ENCODE peak calls at places on chromosomes 3 and 15, in six cellular contexts. T is stomach, O is adrenal gland, N is GM12878, I is A549, C is suprapubic skin. L is an unnamed sample. For H3K4me1, the result is how much of the 10 kb centered on the place peaks cover.

GRCh38 chr15:40793216-40793989 is 13.5 kb upstream of the ZFYVE19 start:
- DNase-seq in T (peak), C (no peak), O (peak), I (peak), N (no peak), L (no peak)

GRCh38 chr15:70152070-70152480 is 54.4 kb upstream of the TLE3 start:
- DNase-seq in O (peak), I (no peak), T (peak), C (no peak), N (no peak), L (no peak)

GRCh38 chr3:33831053-33831452 is 32.6 kb downstream of the PDCD6IP start:
- DNase-seq in N (no peak), T (no peak), I (no peak), O (no peak), C (no peak), L (no peak)

GRCh38 chr15:63763476-63764123 is 70.1 kb downstream of the HERC1 start:
- DNase-seq in I (no peak), T (no peak), C (no peak), N (peak), O (no peak), L (no peak)

GRCh38 chr3:139329364-139329850 is 14.4 kb upstream of the MRPS22 start:
- DNase-seq in C (peak), I (peak), T (peak), O (peak), N (no peak), L (peak)

GRCh38 chr15:44812029-44812517 is 75.7 kb downstream of the TRIM69 start:
- DNase-seq in N (no peak), C (no peak), O (no peak), I (no peak), T (peak), L (no peak)

GRCh38 chr3:55673764-55674163 is 186.7 kb upstream of the WNT5A start:
- DNase-seq in T (no peak), O (no peak), C (no peak), N (no peak), I (no peak), L (no peak)

GRCh38 chr15:57676578-57676977 is 29.9 kb upstream of the POLR2M start:
- DNase-seq in C (no peak), N (no peak), T (no peak), I (no peak), O (no peak), L (no peak)

GRCh38 chr3:188607810-188608209 is 453.9 kb downstream of the LPP start:
- DNase-seq in C (no peak), O (no peak), N (no peak), T (no peak), I (no peak), L (no peak)

GRCh38 chr15:101531170-101531569 is 41.7 kb upstream of the PCSK6 start:
- DNase-seq in O (no peak), N (no peak), T (no peak), I (no peak), C (no peak), L (no peak)

GRCh38 chr3:126179825-126180476 is 435 bp downstream of the ALDH1L1 start:
- DNase-seq in I (no peak), O (peak), C (no peak), N (no peak), T (no peak), L (peak)

GRCh38 chr15:80489030-80489594 is 84.9 kb downstream of the ARNT2 start:
- DNase-seq in O (peak), I (no peak), C (no peak), N (no peak), T (no peak), L (no peak)

GRCh38 chr3:31968927-31969418 is 12.1 kb downstream of the OSBPL10 start:
- DNase-seq in T (no peak), O (no peak), C (no peak), I (peak), N (no peak), L (no peak)

GRCh38 chr3:57659004-57659672 is 33.7 kb downstream of the DENND6A start:
- DNase-seq in T (no peak), C (no peak), O (no peak), I (no peak), N (no peak), L (no peak)

GRCh38 chr3:184373422-184373821 is 4.6 kb downstream of the THPO start:
- DNase-seq in T (no peak), I (no peak), O (peak), C (peak), N (no peak), L (peak)

GRCh38 chr3:177561769-177562360 is 364.6 kb upstream of the TBL1XR1 start:
- DNase-seq in I (no peak), O (no peak), T (no peak), N (no peak), C (no peak), L (no peak)

GRCh38 chr3:160629491-160629890 is 47.5 kb upstream of the ARL14 start:
- DNase-seq in C (no peak), O (no peak), T (no peak), I (no peak), N (no peak), L (no peak)

GRCh38 chr3:74465652-74466415 is 148.6 kb downstream of the CNTN3 start:
- DNase-seq in O (no peak), I (no peak), N (no peak), C (no peak), T (no peak), L (no peak)

GRCh38 chr15:91268510-91268909 is 168.5 kb downstream of the SV2B start:
- DNase-seq in N (no peak), O (no peak), I (peak), C (no peak), T (no peak), L (no peak)

GRCh38 chr3:48199117-48199516 is 10.9 kb upstream of the CDC25A start:
- DNase-seq in N (no peak), T (no peak), I (no peak), C (no peak), O (no peak), L (no peak)

GRCh38 chr15:92322566-92323355 is 70.9 kb upstream of the ST8SIA2 start:
- DNase-seq in I (no peak), O (no peak), T (no peak), N (no peak), C (no peak), L (no peak)

GRCh38 chr3:45987368-45988099 is 8.1 kb downstream of the FYCO1 start:
- DNase-seq in I (no peak), N (no peak), T (no peak), C (no peak), O (peak), L (peak)

GRCh38 chr3:151538706-151539403 is 78.0 kb upstream of the IGSF10 start:
- DNase-seq in O (no peak), T (no peak), N (no peak), C (no peak), I (no peak), L (peak)

GRCh38 chr3:129003578-129004112 is 2.5 kb downstream of the EFCC1 start:
- DNase-seq in I (peak), C (no peak), N (no peak), O (no peak), T (peak), L (no peak)

GRCh38 chr3:18225709-18226108 is 199.4 kb downstream of the SATB1 start:
- DNase-seq in I (no peak), N (no peak), O (no peak), C (no peak), T (no peak), L (no peak)

GRCh38 chr3:46692566-46692983 is 904 bp downstream of the ALS2CL start:
- DNase-seq in C (peak), N (no peak), T (peak), I (peak), O (peak), L (peak)

GRCh38 chr3:16338999-16339398 is 74.0 kb downstream of the OXNAD1 start:
- DNase-seq in O (peak), N (no peak), T (no peak), C (no peak), I (peak), L (no peak)

GRCh38 chr15:65054333-65055200 is 9.4 kb downstream of the SLC51B start:
- DNase-seq in O (peak), N (no peak), T (peak), I (peak), C (peak), L (peak)

GRCh38 chr3:149658444-149659172 is 783 bp upstream of the WWTR1 start:
- DNase-seq in C (peak), I (no peak), O (peak), N (no peak), T (peak), L (peak)

GRCh38 chr15:52558196-52558595 is 10.6 kb downstream of the ARPP19 start:
- DNase-seq in T (no peak), N (peak), O (peak), C (no peak), I (peak), L (no peak)

GRCh38 chr15:85737061-85737460 is 57.7 kb downstream of the KLHL25 start:
- DNase-seq in I (no peak), O (no peak), C (peak), T (no peak), N (no peak), L (no peak)

GRCh38 chr3:67647390-67647878 is 7.0 kb downstream of the SUCLG2 start:
- DNase-seq in C (no peak), O (no peak), T (peak), I (peak), N (no peak), L (peak)
- H3K4me1 ChIP-seq in C (under half), O (under half), T (half or more), I (half or more), N (under half), L (under half)

DNA sequence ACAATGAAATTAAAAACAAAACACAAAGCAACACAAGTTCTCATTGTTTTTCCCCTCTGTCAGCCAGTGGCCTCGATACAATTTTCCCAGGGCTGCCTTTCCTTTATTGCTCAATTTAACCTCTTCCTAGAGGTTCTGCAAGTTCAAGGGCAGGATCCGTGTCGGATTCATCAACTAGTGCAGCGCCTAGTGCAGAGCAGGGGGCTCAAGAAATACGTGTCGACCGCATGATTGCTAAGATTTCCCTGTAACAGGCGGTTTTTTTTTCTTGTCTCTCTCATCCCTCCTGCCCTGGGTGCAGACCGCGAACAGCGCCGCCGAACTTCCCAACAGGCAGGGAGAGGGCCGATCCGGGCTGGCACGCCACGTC is 1.4 kb upstream of the BHLHE40 start:
- DNase-seq in T (no peak), C (no peak), O (no peak), N (no peak), I (no peak), L (no peak)
- TF ChIP-seq POLR2A in T (no peak), C (no peak), O (no peak), N (no peak), I (no peak), L (no peak)

GRCh38 chr15:66743204-66743603 is 41.2 kb downstream of the SMAD6 start:
- DNase-seq in C (no peak), T (no peak), O (no peak), I (no peak), N (no peak), L (no peak)
- H3K4me1 ChIP-seq in C (under half), T (half or more), O (under half), I (half or more), N (under half), L (under half)

GRCh38 chr3:89472101-89472500 is 364.7 kb downstream of the EPHA3 start:
- DNase-seq in I (no peak), T (no peak), O (no peak), N (no peak), C (no peak), L (no peak)
- TF ChIP-seq POLR2A in I (no peak), T (no peak), O (no peak), N (no peak), C (no peak), L (no peak)

DNA sequence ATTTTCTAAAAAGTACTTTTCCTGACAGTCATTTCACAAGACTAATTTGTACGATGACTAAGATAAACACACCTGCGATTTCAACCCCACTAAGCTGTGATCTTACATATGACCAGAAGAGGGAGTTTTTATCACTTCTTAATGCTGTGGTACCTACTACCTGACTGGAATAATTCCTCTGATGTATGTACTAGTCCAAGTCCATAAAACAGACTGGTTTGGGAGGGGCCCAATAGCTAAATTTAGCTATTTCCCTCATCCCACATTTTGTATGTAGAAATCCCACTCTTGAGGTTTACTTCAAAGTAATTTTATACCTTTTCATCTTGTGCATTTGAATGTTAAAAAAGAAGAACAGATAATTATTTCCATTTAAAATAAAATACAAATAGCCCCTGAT is 49.7 kb upstream of the SCAANT1 start:
- DNase-seq in O (no peak), C (no peak), T (no peak), I (peak), N (no peak), L (peak)
- H3K4me1 ChIP-seq in O (under half), C (under half), T (half or more), I (under half), N (under half), L (half or more)

GRCh38 chr3:52896613-52897012 is 735 bp downstream of the STIMATE start:
- DNase-seq in N (no peak), O (no peak), C (no peak), T (no peak), I (no peak), L (no peak)
- TF ChIP-seq POLR2A in N (no peak), O (no peak), C (no peak), T (no peak), I (no peak), L (no peak)

GRCh38 chr3:169148448-169149348 is 514.8 kb downstream of the MECOM start:
- DNase-seq in O (no peak), N (no peak), T (peak), C (no peak), I (no peak), L (no peak)
- H3K4me1 ChIP-seq in O (under half), N (under half), T (half or more), C (under half), I (under half), L (under half)

GRCh38 chr3:142502187-142502985 is 54.5 kb upstream of the XRN1 start:
- DNase-seq in T (no peak), N (no peak), I (no peak), O (no peak), C (no peak), L (no peak)

GRCh38 chr3:142509079-142509478 is 61.2 kb upstream of the XRN1 start:
- DNase-seq in N (no peak), T (no peak), C (no peak), O (no peak), I (no peak), L (no peak)

GRCh38 chr3:142501004-142501926 is 53.4 kb upstream of the XRN1 start:
- DNase-seq in I (peak), C (no peak), T (no peak), O (no peak), N (no peak), L (no peak)

DNA sequence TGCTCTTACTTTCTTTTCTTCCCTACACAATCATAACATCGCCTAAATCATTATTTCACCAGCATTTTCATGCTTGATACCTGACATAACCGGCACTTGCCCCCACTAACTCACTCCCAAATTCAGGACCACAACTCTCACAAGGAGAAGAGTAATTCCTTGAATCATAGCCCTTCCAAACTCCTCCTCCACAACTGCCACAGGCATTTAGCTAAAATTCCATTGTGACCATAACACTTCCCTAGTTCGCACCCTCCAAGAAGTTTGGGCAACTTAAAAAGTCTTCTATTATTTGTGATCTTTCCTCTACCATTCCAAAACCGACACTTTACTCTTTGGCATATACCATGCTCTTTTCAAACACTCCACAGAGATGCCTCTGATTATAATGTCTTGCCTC is 59.4 kb upstream of the XRN1 start:
- DNase-seq in T (no peak), C (no peak), O (no peak), N (no peak), I (no peak), L (no peak)
- TF ChIP-seq POLR2A in T (no peak), C (no peak), O (no peak), N (no peak), I (no peak), L (no peak)

L was measured in gastrocnemius medialis.